ENCODE peak calls at places on chromosome 4, in five cellular contexts. D is glutamatergic neuron, W is fibroblast of pulmonary artery, K is HCT116, T is NCI-H1436. P is an unnamed sample.

GRCh38 chr4:183412836-183413561 is 31.4 kb upstream of the CDKN2AIP start:
- DNase-seq in D (no peak), W (no peak), K (no peak), T (no peak), P (no peak)

GRCh38 chr4:108651068-108651794 is 832 bp downstream of the OSTC start:
- DNase-seq in D (no peak), W (peak; percentile 64), K (no peak), T (no peak), P (no peak)

GRCh38 chr4:1191621-1192020 is 19.2 kb upstream of the SPON2 start:
- DNase-seq in D (no peak), W (no peak), K (no peak), T (no peak), P (peak; percentile 0)

GRCh38 chr4:1293981-1294380 is 4.3 kb downstream of the MAEA start:
- DNase-seq in D (no peak), W (peak; percentile 28), K (no peak), T (no peak), P (no peak)

GRCh38 chr4:128812360-128812958 is 3.0 kb downstream of the JADE1 start:
- DNase-seq in D (no peak), W (peak; percentile 74), K (peak; percentile 19), T (peak; percentile 65), P (no peak)

GRCh38 chr4:174207370-174207769 is 76.1 kb downstream of the FBXO8 start:
- DNase-seq in D (no peak), W (no peak), K (no peak), T (no peak), P (no peak)

GRCh38 chr4:80465238-80465637 is 129.7 kb downstream of the CFAP299 start:
- DNase-seq in D (no peak), W (no peak), K (no peak), T (no peak), P (no peak)

GRCh38 chr4:162682651-162683050 is 484.0 kb downstream of the NAF1 start:
- DNase-seq in D (no peak), W (no peak), K (no peak), T (no peak), P (no peak)

GRCh38 chr4:114479595-114479994 is 119.0 kb upstream of the UGT8 start:
- DNase-seq in D (no peak), W (no peak), K (no peak), T (no peak), P (no peak)

GRCh38 chr4:52628543-52628942 is 30.6 kb downstream of the USP46 start:
- DNase-seq in D (no peak), W (no peak), K (no peak), T (no peak), P (no peak)

GRCh38 chr4:55251352-55251751 is 94.7 kb upstream of the SRD5A3 start:
- DNase-seq in D (no peak), W (peak; percentile 56), K (no peak), T (no peak), P (no peak)

GRCh38 chr4:35818520-35818919 is 425.8 kb downstream of the ARAP2 start:
- DNase-seq in D (no peak), W (no peak), K (no peak), T (no peak), P (no peak)

GRCh38 chr4:64911846-64912245 is 502.6 kb upstream of the TECRL start:
- DNase-seq in D (no peak), W (no peak), K (no peak), T (no peak), P (no peak)

GRCh38 chr4:130080872-130081451 is 985.0 kb downstream of the C4orf33 start:
- DNase-seq in D (no peak), W (no peak), K (no peak), T (no peak), P (no peak)

GRCh38 chr4:150123982-150124670 is 45.9 kb downstream of the DCLK2 start:
- DNase-seq in D (no peak), W (no peak), K (no peak), T (no peak), P (no peak)

GRCh38 chr4:3257125-3257690 is 8.2 kb downstream of the MSANTD1 start:
- DNase-seq in D (peak; percentile 14), W (no peak), K (no peak), T (no peak), P (no peak)

GRCh38 chr4:153241295-153241694 is 37.1 kb downstream of the TRIM2 start:
- DNase-seq in D (no peak), W (no peak), K (no peak), T (no peak), P (no peak)

GRCh38 chr4:39548425-39549067 is 21.3 kb upstream of the UGDH start:
- DNase-seq in D (no peak), W (peak; percentile 41), K (no peak), T (no peak), P (no peak)

GRCh38 chr4:80141543-80141942 is 55.8 kb upstream of the PRDM8 start:
- DNase-seq in D (no peak), W (no peak), K (no peak), T (no peak), P (no peak)